ENCODE peak calls at places on chromosomes 6 and 20, in seven cellular contexts. One of them, this sample, is unnamed.

GRCh38 chr20:31987744-31988143 is 19.8 kb downstream of the XKR7 start:
- DNase-seq in stomach: no peak
- DNase-seq in CD8-positive, alpha-beta T cell: no peak
- DNase-seq in ovary: no peak
- DNase-seq in IMR-90: no peak
- DNase-seq in GM23248: peak; percentile 32
- DNase-seq in GM23338: peak; percentile 37
- DNase-seq in this sample: peak; percentile 65

GRCh38 chr6:14721103-14721758 is 524.6 kb upstream of the JARID2 start:
- DNase-seq in ovary: no peak
- DNase-seq in GM23248: peak; percentile 53
- DNase-seq in IMR-90: peak; percentile 49
- DNase-seq in CD8-positive, alpha-beta T cell: no peak
- DNase-seq in stomach: no peak
- DNase-seq in GM23338: no peak
- DNase-seq in this sample: peak; percentile 65

GRCh38 chr6:43936476-43936875 is 166.5 kb downstream of the VEGFA start:
- DNase-seq in IMR-90: no peak
- DNase-seq in CD8-positive, alpha-beta T cell: no peak
- DNase-seq in GM23338: no peak
- DNase-seq in GM23248: peak; percentile 16
- DNase-seq in stomach: no peak
- DNase-seq in ovary: no peak
- DNase-seq in this sample: no peak

GRCh38 chr6:43842964-43843645 is 73.1 kb downstream of the VEGFA start:
- DNase-seq in GM23338: no peak
- DNase-seq in IMR-90: no peak
- DNase-seq in ovary: no peak
- DNase-seq in CD8-positive, alpha-beta T cell: no peak
- DNase-seq in stomach: no peak
- DNase-seq in GM23248: no peak
- DNase-seq in this sample: no peak

GRCh38 chr6:96923871-96924493 is 546 bp upstream of the KLHL32 start:
- DNase-seq in GM23338: no peak
- DNase-seq in GM23248: peak; percentile 3
- DNase-seq in ovary: no peak
- DNase-seq in stomach: no peak
- DNase-seq in CD8-positive, alpha-beta T cell: no peak
- DNase-seq in IMR-90: no peak
- DNase-seq in this sample: peak; percentile 4

GRCh38 chr20:53146201-53146891 is 174.2 kb downstream of the TSHZ2 start:
- DNase-seq in GM23248: no peak
- DNase-seq in GM23338: no peak
- DNase-seq in ovary: no peak
- DNase-seq in IMR-90: no peak
- DNase-seq in stomach: no peak
- DNase-seq in CD8-positive, alpha-beta T cell: no peak
- DNase-seq in this sample: no peak

GRCh38 chr6:164378330-164378729 is 931.1 kb downstream of the C6orf118 start:
- DNase-seq in IMR-90: no peak
- DNase-seq in CD8-positive, alpha-beta T cell: no peak
- DNase-seq in stomach: no peak
- DNase-seq in GM23338: no peak
- DNase-seq in ovary: no peak
- DNase-seq in GM23248: no peak
- DNase-seq in this sample: no peak

GRCh38 chr20:62624719-62625455 is 17.4 kb upstream of the SLCO4A1 start:
- DNase-seq in stomach: no peak
- DNase-seq in ovary: peak; percentile 24
- DNase-seq in IMR-90: no peak
- DNase-seq in GM23338: no peak
- DNase-seq in GM23248: no peak
- DNase-seq in CD8-positive, alpha-beta T cell: no peak
- DNase-seq in this sample: no peak

GRCh38 chr20:41654884-41655283 is 36.7 kb upstream of the CHD6 start:
- DNase-seq in stomach: peak; percentile 32
- DNase-seq in GM23338: peak; percentile 67
- DNase-seq in IMR-90: peak; percentile 23
- DNase-seq in CD8-positive, alpha-beta T cell: no peak
- DNase-seq in ovary: no peak
- DNase-seq in GM23248: peak; percentile 27
- DNase-seq in this sample: peak; percentile 42

DNA sequence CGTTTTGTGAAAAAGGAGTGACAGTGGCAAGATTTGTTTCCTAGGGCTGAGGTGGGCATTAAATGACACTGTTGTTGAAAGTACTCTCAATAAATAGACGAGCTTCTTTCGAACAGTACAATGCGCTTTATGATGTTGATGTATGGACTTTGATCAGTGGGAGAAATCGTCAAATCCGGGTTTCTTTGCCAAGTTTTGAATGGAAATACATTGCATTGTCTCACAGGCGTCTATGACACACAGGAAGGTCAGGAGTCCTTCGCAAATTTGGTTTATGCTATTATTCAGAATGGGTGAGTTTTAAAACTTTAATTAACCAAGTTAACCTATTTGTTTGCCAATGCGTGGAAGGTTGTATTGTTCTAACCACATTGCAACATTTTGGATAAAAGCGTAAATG is 547.3 kb upstream of the SLC35B3 start:
- DNase-seq in IMR-90: no peak
- DNase-seq in GM23338: no peak
- DNase-seq in ovary: no peak
- DNase-seq in stomach: no peak
- DNase-seq in CD8-positive, alpha-beta T cell: no peak
- DNase-seq in GM23248: peak; percentile 14
- DNase-seq in this sample: no peak
- H3K4me3 ChIP-seq in IMR-90: no peak overlapping the region
- H3K4me3 ChIP-seq in GM23338: no peak overlapping the region
- H3K4me3 ChIP-seq in ovary: no peak overlapping the region
- H3K4me3 ChIP-seq in stomach: no peak overlapping the region
- H3K4me3 ChIP-seq in CD8-positive, alpha-beta T cell: no peak overlapping the region
- H3K4me3 ChIP-seq in GM23248: peak overlapping the region; percentile 60
- H3K4me3 ChIP-seq in this sample: no peak overlapping the region

DNA sequence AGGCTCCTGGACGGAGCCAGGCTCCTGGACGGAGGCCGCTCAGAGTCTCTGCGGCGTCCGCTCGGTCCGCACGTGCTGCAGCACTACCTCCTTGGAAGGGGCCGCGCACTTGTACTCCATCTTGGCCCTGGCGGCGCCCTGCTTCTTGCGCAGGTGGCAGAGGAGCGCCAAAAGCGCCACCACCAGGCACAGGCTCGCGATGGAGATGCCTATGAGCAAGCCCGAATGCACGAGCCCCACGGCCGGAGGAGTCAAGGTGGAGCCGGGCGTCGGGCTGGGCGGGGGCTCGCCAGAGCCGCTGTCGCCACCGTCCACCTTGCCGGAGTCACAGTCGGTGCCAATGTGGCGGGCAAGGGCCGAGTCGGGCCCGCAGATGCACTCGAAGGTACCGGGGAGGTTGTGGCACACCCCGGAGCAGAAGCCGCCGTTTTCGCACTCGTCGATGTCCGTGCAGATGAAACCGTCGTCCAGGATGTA is 1.7 kb downstream of the THBD start:
- DNase-seq in CD8-positive, alpha-beta T cell: no peak
- DNase-seq in GM23248: peak; percentile 46
- DNase-seq in IMR-90: no peak
- DNase-seq in GM23338: peak; percentile 12
- DNase-seq in ovary: no peak
- DNase-seq in stomach: peak; percentile 46
- DNase-seq in this sample: peak; percentile 59
- H3K4me3 ChIP-seq in CD8-positive, alpha-beta T cell: no peak overlapping the region
- H3K4me3 ChIP-seq in GM23248: peak overlapping the region; percentile 77
- H3K4me3 ChIP-seq in IMR-90: no peak overlapping the region
- H3K4me3 ChIP-seq in GM23338: peak overlapping the region; percentile 73
- H3K4me3 ChIP-seq in ovary: peak overlapping the region; percentile 36
- H3K4me3 ChIP-seq in stomach: peak overlapping the region; percentile 53
- H3K4me3 ChIP-seq in this sample: peak overlapping the region; percentile 56

GRCh38 chr6:13012977-13013680 is 296.6 kb downstream of the PHACTR1 start:
- DNase-seq in GM23338: peak; percentile 90
- DNase-seq in ovary: peak; percentile 23
- DNase-seq in IMR-90: no peak
- DNase-seq in stomach: peak; percentile 53
- DNase-seq in GM23248: peak; percentile 12
- DNase-seq in CD8-positive, alpha-beta T cell: no peak
- DNase-seq in this sample: no peak

GRCh38 chr6:13013681-13014550 is 297.3 kb downstream of the PHACTR1 start:
- DNase-seq in stomach: no peak
- DNase-seq in CD8-positive, alpha-beta T cell: no peak
- DNase-seq in GM23248: peak; percentile 44
- DNase-seq in IMR-90: no peak
- DNase-seq in ovary: no peak
- DNase-seq in GM23338: peak; percentile 62
- DNase-seq in this sample: no peak

GRCh38 chr6:13015379-13015681 is 298.8 kb downstream of the PHACTR1 start:
- DNase-seq in CD8-positive, alpha-beta T cell: no peak
- DNase-seq in stomach: no peak
- DNase-seq in ovary: no peak
- DNase-seq in GM23248: no peak
- DNase-seq in IMR-90: no peak
- DNase-seq in GM23338: no peak
- DNase-seq in this sample: no peak

GRCh38 chr6:13012271-13012670 is 295.7 kb downstream of the PHACTR1 start:
- DNase-seq in ovary: no peak
- DNase-seq in IMR-90: no peak
- DNase-seq in GM23248: no peak
- DNase-seq in GM23338: no peak
- DNase-seq in stomach: no peak
- DNase-seq in CD8-positive, alpha-beta T cell: no peak
- DNase-seq in this sample: peak; percentile 61

GRCh38 chr6:13014551-13015378 is 298.2 kb downstream of the PHACTR1 start:
- DNase-seq in CD8-positive, alpha-beta T cell: no peak
- DNase-seq in GM23248: peak; percentile 22
- DNase-seq in IMR-90: no peak
- DNase-seq in GM23338: peak; percentile 83
- DNase-seq in ovary: no peak
- DNase-seq in stomach: no peak
- DNase-seq in this sample: peak; percentile 13
- H3K4me3 ChIP-seq in CD8-positive, alpha-beta T cell: no peak overlapping the region
- H3K4me3 ChIP-seq in GM23248: peak overlapping the region; percentile 68
- H3K4me3 ChIP-seq in IMR-90: no peak overlapping the region
- H3K4me3 ChIP-seq in GM23338: peak overlapping the region; percentile 79
- H3K4me3 ChIP-seq in ovary: no peak overlapping the region
- H3K4me3 ChIP-seq in stomach: peak overlapping the region; percentile 53
- H3K4me3 ChIP-seq in this sample: no peak overlapping the region

DNA sequence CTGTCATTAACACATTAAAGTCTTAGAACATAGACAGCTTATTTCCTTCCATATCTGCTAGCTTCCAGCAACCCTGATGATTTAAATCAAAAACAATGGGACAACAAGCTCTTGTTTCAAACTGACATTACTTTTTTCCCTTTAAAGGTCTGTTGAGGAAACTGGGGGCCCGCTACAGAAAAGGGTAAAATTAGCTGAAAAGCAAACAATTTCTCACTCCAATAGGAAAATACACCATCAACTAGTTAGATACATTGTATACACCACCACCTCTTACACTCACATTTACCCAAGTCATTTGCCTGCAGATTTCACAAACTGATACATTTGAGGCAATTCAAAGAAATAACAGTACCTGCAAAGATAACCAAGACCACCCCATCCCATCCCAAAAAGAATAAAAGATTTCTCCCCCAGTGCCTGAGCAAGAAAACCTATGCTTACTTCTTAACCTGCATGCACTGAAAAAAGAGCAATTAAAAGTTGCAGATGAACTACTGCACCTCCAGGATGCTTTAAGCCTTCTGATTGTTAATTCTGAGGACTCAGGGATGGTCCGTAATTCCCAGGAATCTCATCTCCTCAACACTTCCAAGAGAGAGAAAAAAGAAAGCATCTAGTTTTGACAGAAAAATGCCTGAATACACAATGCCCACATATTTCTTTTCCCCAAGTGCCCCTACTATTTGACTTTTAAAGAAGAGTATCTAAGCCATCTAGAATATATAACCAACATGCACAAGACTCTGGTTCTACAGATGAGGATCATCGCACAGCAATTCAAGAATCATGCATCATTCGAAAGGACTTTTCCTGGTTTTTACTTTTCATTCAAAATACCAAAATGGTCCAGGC is 5.6 kb downstream of the ZMYND8 start:
- DNase-seq in ovary: no peak
- DNase-seq in CD8-positive, alpha-beta T cell: no peak
- DNase-seq in stomach: no peak
- DNase-seq in GM23338: no peak
- DNase-seq in GM23248: no peak
- DNase-seq in IMR-90: no peak
- DNase-seq in this sample: no peak
- H3K4me3 ChIP-seq in ovary: no peak overlapping the region
- H3K4me3 ChIP-seq in CD8-positive, alpha-beta T cell: no peak overlapping the region
- H3K4me3 ChIP-seq in stomach: no peak overlapping the region
- H3K4me3 ChIP-seq in GM23338: peak overlapping the region; percentile 22
- H3K4me3 ChIP-seq in GM23248: no peak overlapping the region
- H3K4me3 ChIP-seq in IMR-90: no peak overlapping the region
- H3K4me3 ChIP-seq in this sample: peak overlapping the region; percentile 47

GRCh38 chr6:3053231-3053508 is 15.1 kb upstream of the RIPK1 start:
- DNase-seq in GM23338: no peak
- DNase-seq in IMR-90: no peak
- DNase-seq in CD8-positive, alpha-beta T cell: no peak
- DNase-seq in GM23248: no peak
- DNase-seq in stomach: no peak
- DNase-seq in ovary: no peak
- DNase-seq in this sample: no peak
- H3K4me3 ChIP-seq in GM23338: peak overlapping the region; percentile 70
- H3K4me3 ChIP-seq in IMR-90: no peak overlapping the region
- H3K4me3 ChIP-seq in CD8-positive, alpha-beta T cell: peak overlapping the region; percentile 40
- H3K4me3 ChIP-seq in GM23248: peak overlapping the region; percentile 68
- H3K4me3 ChIP-seq in stomach: peak overlapping the region; percentile 44
- H3K4me3 ChIP-seq in ovary: peak overlapping the region; percentile 44
- H3K4me3 ChIP-seq in this sample: peak overlapping the region; percentile 43

GRCh38 chr20:24389686-24390085 is 79.7 kb upstream of the SYNDIG1 start:
- DNase-seq in GM23338: no peak
- DNase-seq in IMR-90: no peak
- DNase-seq in CD8-positive, alpha-beta T cell: peak; percentile 28
- DNase-seq in GM23248: no peak
- DNase-seq in ovary: no peak
- DNase-seq in stomach: no peak
- DNase-seq in this sample: no peak
- H3K4me3 ChIP-seq in GM23338: no peak overlapping the region
- H3K4me3 ChIP-seq in IMR-90: no peak overlapping the region
- H3K4me3 ChIP-seq in CD8-positive, alpha-beta T cell: no peak overlapping the region
- H3K4me3 ChIP-seq in GM23248: no peak overlapping the region
- H3K4me3 ChIP-seq in ovary: no peak overlapping the region
- H3K4me3 ChIP-seq in stomach: no peak overlapping the region
- H3K4me3 ChIP-seq in this sample: no peak overlapping the region

DNA sequence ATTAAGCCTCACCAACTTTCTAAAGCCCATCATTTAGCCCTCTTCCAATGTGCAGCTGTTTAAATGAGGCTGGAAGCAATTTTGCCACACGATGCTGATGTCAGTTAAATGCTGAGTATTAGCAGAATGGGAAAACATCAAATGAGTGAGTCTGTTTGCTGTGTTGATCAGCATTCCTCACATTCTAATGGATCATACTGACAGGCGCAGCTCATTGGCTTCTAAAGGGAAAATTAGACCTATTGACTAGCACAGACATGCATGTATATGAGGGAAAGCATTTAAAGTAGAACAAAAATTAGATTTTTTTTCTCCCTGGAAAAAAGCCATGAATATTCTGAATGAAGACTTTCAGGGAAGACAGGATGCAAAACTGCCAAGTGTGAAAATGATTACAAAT is 956.1 kb upstream of the EYS start:
- DNase-seq in GM23338: peak; percentile 10
- DNase-seq in CD8-positive, alpha-beta T cell: no peak
- DNase-seq in GM23248: no peak
- DNase-seq in ovary: no peak
- DNase-seq in stomach: no peak
- DNase-seq in IMR-90: no peak
- DNase-seq in this sample: no peak
- H3K4me3 ChIP-seq in GM23338: no peak overlapping the region
- H3K4me3 ChIP-seq in CD8-positive, alpha-beta T cell: no peak overlapping the region
- H3K4me3 ChIP-seq in GM23248: no peak overlapping the region
- H3K4me3 ChIP-seq in ovary: no peak overlapping the region
- H3K4me3 ChIP-seq in stomach: no peak overlapping the region
- H3K4me3 ChIP-seq in IMR-90: no peak overlapping the region
- H3K4me3 ChIP-seq in this sample: no peak overlapping the region

GRCh38 chr20:20368414-20369352 is 779 bp downstream of the INSM1 start:
- DNase-seq in GM23248: peak; percentile 28
- DNase-seq in stomach: no peak
- DNase-seq in ovary: no peak
- DNase-seq in GM23338: peak; percentile 10
- DNase-seq in IMR-90: no peak
- DNase-seq in CD8-positive, alpha-beta T cell: no peak
- DNase-seq in this sample: no peak
- H3K4me3 ChIP-seq in GM23248: peak overlapping the region; percentile 40
- H3K4me3 ChIP-seq in stomach: peak overlapping the region; percentile 32
- H3K4me3 ChIP-seq in ovary: no peak overlapping the region
- H3K4me3 ChIP-seq in GM23338: peak overlapping the region; percentile 67
- H3K4me3 ChIP-seq in IMR-90: peak overlapping the region; percentile 34
- H3K4me3 ChIP-seq in CD8-positive, alpha-beta T cell: no peak overlapping the region
- H3K4me3 ChIP-seq in this sample: no peak overlapping the region

This sample was measured in epithelial cell of esophagus.